ENCODE peak calls at places on chromosomes 4 and X, in nine cellular contexts. L is lower lobe of right lung, T is sigmoid colon, C is left ventricle myocardium inferior, S is psoas muscle, O is IMR-90, R is A549, E is fibroblast of lung, M is AG09309. Q is an unnamed sample.

GRCh38 chrX:11665144-11666040 is at the start of gene ARHGAP6:
- DNase-seq in L (peak), T (peak), C (peak), S (peak), O (peak), R (peak), E (peak), M (no peak), Q (peak)

GRCh38 chr4:153954654-153955053 is 165.8 kb upstream of the SFRP2 start:
- DNase-seq in L (no peak), T (no peak), C (no peak), S (no peak), O (no peak), R (no peak), E (no peak), M (no peak), Q (no peak)

GRCh38 chr4:115883862-115884261 is 770.4 kb upstream of the NDST4 start:
- DNase-seq in L (no peak), T (no peak), C (no peak), S (no peak), O (no peak), R (no peak), E (no peak), M (no peak), Q (no peak)

GRCh38 chr4:182938213-182938645 is 21.0 kb upstream of the DCTD start:
- DNase-seq in L (peak), T (peak), C (peak), S (peak), O (peak), R (peak), E (peak), M (no peak), Q (peak)

GRCh38 chr4:147371661-147372060 is 109.2 kb upstream of the EDNRA start:
- DNase-seq in L (no peak), T (no peak), C (no peak), S (no peak), O (peak), R (no peak), E (no peak), M (no peak), Q (peak)

GRCh38 chr4:71300964-71301363 is 37.9 kb upstream of the SLC4A4 start:
- DNase-seq in L (no peak), T (no peak), C (no peak), S (no peak), O (no peak), R (no peak), E (no peak), M (no peak), Q (no peak)

GRCh38 chr4:72945719-72946336 is 123.7 kb downstream of the COX18 start:
- DNase-seq in L (no peak), T (no peak), C (no peak), S (no peak), O (no peak), R (no peak), E (no peak), M (no peak), Q (no peak)

GRCh38 chr4:37795796-37796195 is 30.7 kb upstream of the PGM2 start:
- DNase-seq in L (no peak), T (no peak), C (no peak), S (no peak), O (no peak), R (no peak), E (no peak), M (no peak), Q (no peak)

GRCh38 chrX:68852046-68852445 is 23.2 kb downstream of the EFNB1 start:
- DNase-seq in L (no peak), T (no peak), C (no peak), S (no peak), O (no peak), R (no peak), E (no peak), M (no peak), Q (no peak)

GRCh38 chr4:173522874-173523395 is 7.1 kb downstream of the HAND2 start:
- DNase-seq in L (no peak), T (no peak), C (peak), S (no peak), O (no peak), R (no peak), E (no peak), M (no peak), Q (peak)

GRCh38 chr4:20773144-20773997 is 73.1 kb downstream of the PACRGL start:
- DNase-seq in L (peak), T (peak), C (no peak), S (no peak), O (peak), R (peak), E (peak), M (peak), Q (peak)

GRCh38 chrX:106615041-106615440 is 3.3 kb downstream of the RADX start:
- DNase-seq in L (no peak), T (no peak), C (no peak), S (no peak), O (no peak), R (no peak), E (no peak), M (no peak), Q (no peak)

GRCh38 chr4:130077275-130077674 is 981.3 kb downstream of the C4orf33 start:
- DNase-seq in L (no peak), T (no peak), C (no peak), S (no peak), O (no peak), R (no peak), E (no peak), M (no peak), Q (no peak)

GRCh38 chr4:19329077-19329476 is 922.6 kb upstream of the SLIT2 start:
- DNase-seq in L (no peak), T (no peak), C (no peak), S (no peak), O (no peak), R (no peak), E (no peak), M (no peak), Q (no peak)

GRCh38 chr4:121696140-121696640 is 590 bp downstream of the ANXA5 start:
- DNase-seq in L (peak), T (peak), C (peak), S (peak), O (peak), R (peak), E (peak), M (peak), Q (peak)

GRCh38 chr4:26909369-26909768 is 48.7 kb downstream of the STIM2 start:
- DNase-seq in L (no peak), T (no peak), C (no peak), S (no peak), O (peak), R (no peak), E (peak), M (no peak), Q (peak)

GRCh38 chrX:21958888-21959287 is 18.4 kb downstream of the SMS start:
- DNase-seq in L (no peak), T (no peak), C (no peak), S (no peak), O (peak), R (no peak), E (peak), M (no peak), Q (peak)

DNA sequence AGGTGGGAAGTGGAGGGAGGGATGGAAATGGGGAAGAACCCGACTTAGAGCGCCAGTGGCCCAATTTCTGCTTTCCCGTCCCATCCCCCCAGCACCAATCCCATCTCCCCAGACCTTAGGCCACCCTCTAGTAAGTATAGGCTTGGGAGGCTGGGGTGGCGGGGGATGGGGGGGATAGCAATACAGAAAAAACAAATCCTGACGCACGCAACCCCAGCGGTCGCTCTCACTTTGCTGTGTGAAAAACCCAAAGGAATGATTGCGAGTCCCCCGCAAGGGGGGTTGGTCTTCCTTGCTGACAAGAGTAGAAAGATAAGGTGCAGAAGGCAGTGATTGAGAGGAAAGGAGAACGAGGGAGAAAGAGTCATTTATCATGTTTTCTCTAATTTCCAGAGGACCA is 854 bp downstream of the CPE start:
- DNase-seq in L (no peak), T (no peak), C (peak), S (peak), O (no peak), R (no peak), E (no peak), M (no peak), Q (no peak)
- H3K4me3 ChIP-seq in L (peak), T (peak), C (peak), S (peak), O (no peak), R (peak), E (no peak), M (no peak), Q (peak)

DNA sequence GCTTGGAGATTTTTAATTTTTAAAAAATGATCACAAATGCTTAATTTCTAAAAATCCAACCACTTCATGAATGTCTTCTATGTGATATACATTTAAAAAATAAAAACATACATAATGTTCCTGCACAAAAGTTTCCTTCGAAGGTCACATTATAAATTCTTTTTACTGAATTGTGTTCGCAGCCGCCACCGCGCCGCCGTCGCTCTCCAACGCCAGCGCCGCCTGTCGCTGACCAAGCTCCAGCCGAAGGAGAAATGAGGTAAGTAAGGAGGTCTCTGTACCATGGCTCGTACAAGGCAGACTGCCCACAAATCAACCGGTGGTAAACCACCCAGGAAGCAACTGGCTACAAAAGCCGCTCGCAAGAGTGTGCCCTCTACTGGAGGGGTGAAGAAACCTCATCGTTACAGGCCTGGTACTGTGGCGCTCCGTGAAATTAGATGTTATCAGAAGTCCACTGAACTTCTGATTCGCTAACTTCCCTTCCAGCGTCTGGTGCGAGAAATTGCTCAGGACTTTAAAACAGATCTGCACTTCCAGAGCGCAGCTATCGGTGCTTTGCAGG is 48.8 kb upstream of the NEUROG2 start:
- DNase-seq in L (no peak), T (no peak), C (no peak), S (no peak), O (no peak), R (no peak), E (no peak), M (no peak), Q (no peak)
- TF ChIP-seq CTCF in L (no peak), T (no peak), C (no peak), S (no peak), O (no peak), R (peak), E (no peak), M (no peak), Q (no peak)

GRCh38 chr4:15234585-15235126 is 193.2 kb upstream of the C1QTNF7 start:
- DNase-seq in L (no peak), T (no peak), C (no peak), S (no peak), O (peak), R (no peak), E (peak), M (peak), Q (peak)

GRCh38 chr4:15231265-15232091 is 196.4 kb upstream of the C1QTNF7 start:
- DNase-seq in L (peak), T (peak), C (peak), S (peak), O (peak), R (peak), E (peak), M (peak), Q (peak)

GRCh38 chr4:15234101-15234500 is 193.7 kb upstream of the C1QTNF7 start:
- DNase-seq in L (no peak), T (no peak), C (no peak), S (no peak), O (peak), R (no peak), E (peak), M (peak), Q (peak)

GRCh38 chr4:15232725-15233597 is 194.9 kb upstream of the C1QTNF7 start:
- DNase-seq in L (no peak), T (no peak), C (no peak), S (no peak), O (peak), R (no peak), E (peak), M (no peak), Q (peak)

DNA sequence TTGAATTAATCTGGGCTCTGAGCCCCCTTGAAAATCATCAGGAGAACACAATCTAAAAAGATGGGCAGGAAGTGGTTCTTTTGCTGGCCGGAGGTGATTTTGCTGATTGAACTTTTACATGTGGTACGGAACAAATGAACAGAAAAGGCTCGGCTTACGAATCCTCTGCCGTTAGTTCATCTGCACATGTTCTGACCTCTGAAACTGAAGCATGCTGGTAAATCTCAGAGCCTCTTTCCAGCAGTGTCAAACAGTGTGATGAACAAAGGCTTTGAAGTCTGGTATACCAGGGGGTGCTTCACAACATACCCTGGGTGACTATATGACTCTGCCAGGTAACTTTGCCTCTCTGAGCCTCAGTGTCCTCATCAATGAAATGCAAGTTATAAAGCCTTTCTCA is 194.2 kb upstream of the C1QTNF7 start:
- DNase-seq in L (no peak), T (no peak), C (no peak), S (no peak), O (no peak), R (no peak), E (no peak), M (no peak), Q (no peak)
- H3K4me3 ChIP-seq in L (no peak), T (no peak), C (no peak), S (no peak), O (no peak), R (no peak), E (no peak), M (no peak), Q (no peak)

DNA sequence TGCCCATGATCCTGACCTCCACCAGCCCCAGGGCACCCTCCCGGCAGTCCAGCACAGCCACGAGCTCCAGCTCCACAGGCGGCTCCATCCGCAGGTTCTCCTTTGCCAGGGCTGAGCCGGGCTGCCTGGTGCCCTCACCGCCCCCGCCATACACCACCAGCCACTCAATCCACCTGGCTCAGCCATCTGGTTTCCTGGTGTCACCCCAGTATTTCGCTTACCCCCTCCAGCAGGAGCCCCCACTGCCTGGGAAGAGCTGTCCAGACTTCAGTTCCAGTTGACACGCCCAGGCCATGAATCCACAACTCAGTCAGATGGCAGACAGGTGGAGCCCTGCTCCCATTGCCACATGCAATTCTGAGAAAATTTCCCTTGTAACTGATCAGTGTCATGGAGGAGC is 3.9 kb downstream of the SHISA3 start:
- DNase-seq in L (no peak), T (no peak), C (no peak), S (no peak), O (no peak), R (no peak), E (no peak), M (no peak), Q (no peak)
- TF ChIP-seq CTCF in L (no peak), T (no peak), C (peak), S (no peak), O (no peak), R (no peak), E (no peak), M (no peak), Q (peak)

DNA sequence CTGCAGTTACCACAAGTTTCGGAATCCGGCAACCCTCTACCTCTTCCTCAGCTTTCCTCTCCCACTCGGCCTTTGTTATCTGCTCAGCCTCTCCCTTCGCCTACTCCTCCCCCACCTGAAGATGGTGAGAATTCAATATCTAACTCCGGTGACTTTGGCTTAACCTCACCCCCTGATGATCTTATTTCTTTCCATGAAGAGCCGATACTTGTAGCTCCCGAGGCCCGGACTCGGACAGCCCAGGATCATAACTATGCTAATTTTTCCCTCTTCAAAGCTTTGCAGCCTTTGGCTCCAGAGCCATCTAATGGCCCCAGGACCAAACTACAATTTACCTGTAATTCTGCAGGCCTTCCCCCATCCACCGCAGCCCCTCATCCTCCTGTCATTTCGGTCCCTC is 32.0 kb upstream of the MGST2 start:
- DNase-seq in L (no peak), T (no peak), C (peak), S (no peak), O (peak), R (peak), E (peak), M (no peak), Q (peak)
- H3K4me3 ChIP-seq in L (peak), T (peak), C (peak), S (peak), O (no peak), R (peak), E (no peak), M (peak), Q (peak)

GRCh38 chr4:18105023-18106011 is 83.8 kb upstream of the LCORL start:
- DNase-seq in L (no peak), T (no peak), C (no peak), S (no peak), O (no peak), R (no peak), E (peak), M (no peak), Q (no peak)

GRCh38 chr4:18109677-18110076 is 88.1 kb upstream of the LCORL start:
- DNase-seq in L (no peak), T (no peak), C (no peak), S (no peak), O (no peak), R (no peak), E (no peak), M (no peak), Q (no peak)

GRCh38 chr4:18103876-18104275 is 82.3 kb upstream of the LCORL start:
- DNase-seq in L (no peak), T (no peak), C (no peak), S (no peak), O (no peak), R (no peak), E (peak), M (no peak), Q (no peak)

GRCh38 chr4:18110099-18110498 is 88.5 kb upstream of the LCORL start:
- DNase-seq in L (no peak), T (no peak), C (no peak), S (no peak), O (no peak), R (no peak), E (no peak), M (no peak), Q (no peak)

DNA sequence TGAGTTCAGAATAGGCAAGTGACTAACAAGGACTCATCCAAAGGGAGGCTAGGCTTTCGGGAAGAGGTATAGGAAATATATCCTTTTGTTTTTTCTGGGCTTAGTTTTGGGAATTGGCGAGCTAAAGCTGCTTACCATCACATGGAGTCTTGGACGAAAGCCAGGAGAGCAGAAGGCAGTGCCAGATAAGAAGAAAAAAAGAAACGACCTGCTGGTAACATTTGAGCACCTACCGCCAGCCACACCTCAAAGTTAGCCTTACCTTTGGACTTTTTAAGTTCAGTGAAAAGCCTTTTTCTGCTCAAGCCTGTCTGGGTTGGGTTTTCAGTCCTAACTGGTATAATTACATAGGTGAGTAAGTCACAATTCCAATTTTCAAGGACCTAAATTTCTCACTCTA is 85.1 kb upstream of the LCORL start:
- DNase-seq in L (no peak), T (no peak), C (no peak), S (no peak), O (no peak), R (no peak), E (no peak), M (no peak), Q (no peak)
- TF ChIP-seq CTCF in L (no peak), T (no peak), C (no peak), S (no peak), O (no peak), R (no peak), E (no peak), M (no peak), Q (no peak)

DNA sequence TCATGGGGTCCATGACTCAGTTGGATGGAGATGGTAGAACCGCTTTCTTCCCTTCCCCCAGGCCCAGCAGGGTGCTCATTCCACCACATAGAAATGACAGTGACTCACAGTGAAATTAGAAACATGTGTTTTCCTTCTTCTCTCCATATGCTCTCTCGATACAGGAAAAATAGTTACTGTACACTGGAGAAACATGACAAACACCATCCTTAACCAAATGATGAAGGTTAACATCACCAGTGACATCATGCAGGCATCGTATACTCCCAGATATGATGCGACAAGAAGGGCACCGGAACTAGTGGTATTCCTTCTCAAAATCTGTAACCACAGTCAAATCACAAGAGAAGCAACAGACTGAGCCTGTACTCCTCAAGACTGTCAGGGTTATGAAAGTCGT is 11.7 kb upstream of the RAB40A start:
- DNase-seq in L (no peak), T (no peak), C (no peak), S (no peak), O (peak), R (no peak), E (peak), M (peak), Q (peak)
- H3K4me3 ChIP-seq in L (no peak), T (no peak), C (no peak), S (no peak), O (no peak), R (no peak), E (no peak), M (no peak), Q (no peak)

Q was measured in fibroblast of pulmonary artery.